ENCODE peak calls at places on chromosomes 16 and 17, in five cellular contexts. H is NCI-H510A, O is RPMI7951, Y is NCI-H226, A is iPS-NIHi11. D is an unnamed sample.

GRCh38 chr16:71542377-71542776 is 16.2 kb downstream of the CHST4 start:
- DNase-seq in O (peak), A (peak), Y (no peak), H (no peak), D (no peak)

GRCh38 chr16:87412371-87412995 is 20.3 kb downstream of the MAP1LC3B start:
- DNase-seq in Y (no peak), H (no peak), O (no peak), A (no peak), D (no peak)

GRCh38 chr17:57372156-57372555 is 115.8 kb downstream of the MSI2 start:
- DNase-seq in Y (peak), H (no peak), O (peak), A (no peak), D (no peak)

GRCh38 chr16:17476414-17477259 is 5.9 kb upstream of the XYLT1 start:
- DNase-seq in O (peak), A (peak), Y (no peak), H (peak), D (no peak)

GRCh38 chr16:83517398-83517797 is 290.4 kb upstream of the HSBP1 start:
- DNase-seq in Y (no peak), H (no peak), O (no peak), A (no peak), D (no peak)

GRCh38 chr17:80421381-80422090 is 6.6 kb downstream of the ENDOV start:
- DNase-seq in O (no peak), H (no peak), A (peak), Y (no peak), D (no peak)

GRCh38 chr16:23496826-23497542 is 13.3 kb downstream of the GGA2 start:
- DNase-seq in Y (peak), O (peak), H (no peak), A (no peak), D (no peak)

GRCh38 chr17:75743625-75744206 is 21.3 kb downstream of the GALK1 start:
- DNase-seq in Y (no peak), O (no peak), A (no peak), H (no peak), D (no peak)

GRCh38 chr17:83180996-83181481 is 101.6 kb downstream of the METRNL start:
- DNase-seq in H (no peak), A (no peak), Y (no peak), O (no peak), D (peak)

GRCh38 chr16:53865492-53865863 is 161.5 kb downstream of the FTO start:
- DNase-seq in O (peak), H (no peak), Y (peak), A (peak), D (no peak)

GRCh38 chr17:81539571-81539900 is 11.4 kb downstream of the FSCN2 start:
- DNase-seq in A (no peak), H (no peak), Y (no peak), O (no peak), D (no peak)

GRCh38 chr17:48970865-48971687 is 2.7 kb upstream of the GIP start:
- DNase-seq in A (no peak), O (no peak), H (no peak), Y (no peak), D (peak)